ENCODE peak calls at places on chromosomes 7 and 10, in nine cellular contexts. One of them, this sample, is unnamed.
A peak's percentile ranks its signal among the peaks of the same experiment; 100 is the strongest.

GRCh38 chr7:7272294-7272693 is 90.0 kb downstream of the C1GALT1 start:
- DNase-seq in stimulated activated naive B cell treated with anti-CD40 and anti-IgM and Interleukin-4, amounts not matched to agents 10 μg/mL and 1 μg/mL and 100 μg/mL, for 72 hours: no peak
- DNase-seq in choroid plexus epithelial cell: peak; percentile 29
- DNase-seq in cardiac muscle cell: peak; percentile 15
- DNase-seq in dermis microvascular lymphatic vessel endothelial cell: no peak
- DNase-seq in NCI-H460: no peak
- DNase-seq in HS-5: peak; percentile 49
- DNase-seq in heart right ventricle: no peak
- DNase-seq in uterus: no peak
- DNase-seq in this sample: no peak

GRCh38 chr7:7424151-7424873 is 111.4 kb downstream of the COL28A1 start:
- DNase-seq in NCI-H460: peak; percentile 78
- DNase-seq in cardiac muscle cell: peak; percentile 75
- DNase-seq in uterus: peak; percentile 45
- DNase-seq in HS-5: peak; percentile 79
- DNase-seq in stimulated activated naive B cell treated with anti-CD40 and anti-IgM and Interleukin-4, amounts not matched to agents 10 μg/mL and 1 μg/mL and 100 μg/mL, for 72 hours: peak; percentile 53
- DNase-seq in heart right ventricle: peak; percentile 69
- DNase-seq in dermis microvascular lymphatic vessel endothelial cell: peak; percentile 68
- DNase-seq in choroid plexus epithelial cell: peak; percentile 82
- DNase-seq in this sample: peak; percentile 66

GRCh38 chr10:58932126-58932525 is 244.3 kb upstream of the PHYHIPL start:
- DNase-seq in HS-5: no peak
- DNase-seq in dermis microvascular lymphatic vessel endothelial cell: no peak
- DNase-seq in uterus: no peak
- DNase-seq in choroid plexus epithelial cell: peak; percentile 26
- DNase-seq in heart right ventricle: no peak
- DNase-seq in stimulated activated naive B cell treated with anti-CD40 and anti-IgM and Interleukin-4, amounts not matched to agents 10 μg/mL and 1 μg/mL and 100 μg/mL, for 72 hours: no peak
- DNase-seq in cardiac muscle cell: peak; percentile 57
- DNase-seq in NCI-H460: no peak
- DNase-seq in this sample: no peak

GRCh38 chr7:107007892-107008287 is 36.6 kb upstream of the PRKAR2B start:
- DNase-seq in HS-5: no peak
- DNase-seq in heart right ventricle: no peak
- DNase-seq in choroid plexus epithelial cell: no peak
- DNase-seq in NCI-H460: no peak
- DNase-seq in cardiac muscle cell: no peak
- DNase-seq in stimulated activated naive B cell treated with anti-CD40 and anti-IgM and Interleukin-4, amounts not matched to agents 10 μg/mL and 1 μg/mL and 100 μg/mL, for 72 hours: no peak
- DNase-seq in uterus: no peak
- DNase-seq in dermis microvascular lymphatic vessel endothelial cell: no peak
- DNase-seq in this sample: no peak

GRCh38 chr10:28587270-28587969 is 54.5 kb downstream of the WAC start:
- DNase-seq in dermis microvascular lymphatic vessel endothelial cell: no peak
- DNase-seq in heart right ventricle: no peak
- DNase-seq in HS-5: no peak
- DNase-seq in uterus: no peak
- DNase-seq in cardiac muscle cell: peak; percentile 61
- DNase-seq in stimulated activated naive B cell treated with anti-CD40 and anti-IgM and Interleukin-4, amounts not matched to agents 10 μg/mL and 1 μg/mL and 100 μg/mL, for 72 hours: no peak
- DNase-seq in choroid plexus epithelial cell: peak; percentile 86
- DNase-seq in NCI-H460: no peak
- DNase-seq in this sample: no peak

GRCh38 chr7:100563809-100564400 is 9.8 kb downstream of the SAP25 start:
- DNase-seq in choroid plexus epithelial cell: peak; percentile 82
- DNase-seq in uterus: peak; percentile 84
- DNase-seq in dermis microvascular lymphatic vessel endothelial cell: peak; percentile 68
- DNase-seq in NCI-H460: peak; percentile 51
- DNase-seq in heart right ventricle: peak; percentile 82
- DNase-seq in stimulated activated naive B cell treated with anti-CD40 and anti-IgM and Interleukin-4, amounts not matched to agents 10 μg/mL and 1 μg/mL and 100 μg/mL, for 72 hours: peak; percentile 53
- DNase-seq in HS-5: no peak
- DNase-seq in cardiac muscle cell: peak; percentile 78
- DNase-seq in this sample: no peak

GRCh38 chr7:77655836-77656455 is 40.3 kb upstream of the RSBN1L start:
- DNase-seq in dermis microvascular lymphatic vessel endothelial cell: peak; percentile 43
- DNase-seq in heart right ventricle: no peak
- DNase-seq in cardiac muscle cell: no peak
- DNase-seq in HS-5: no peak
- DNase-seq in choroid plexus epithelial cell: peak; percentile 26
- DNase-seq in stimulated activated naive B cell treated with anti-CD40 and anti-IgM and Interleukin-4, amounts not matched to agents 10 μg/mL and 1 μg/mL and 100 μg/mL, for 72 hours: no peak
- DNase-seq in uterus: no peak
- DNase-seq in NCI-H460: no peak
- DNase-seq in this sample: no peak

GRCh38 chr7:138875794-138876193 is 77.8 kb upstream of the ATP6V0A4 start:
- DNase-seq in HS-5: peak; percentile 59
- DNase-seq in uterus: no peak
- DNase-seq in heart right ventricle: no peak
- DNase-seq in cardiac muscle cell: peak; percentile 57
- DNase-seq in NCI-H460: peak; percentile 82
- DNase-seq in choroid plexus epithelial cell: peak; percentile 70
- DNase-seq in dermis microvascular lymphatic vessel endothelial cell: no peak
- DNase-seq in stimulated activated naive B cell treated with anti-CD40 and anti-IgM and Interleukin-4, amounts not matched to agents 10 μg/mL and 1 μg/mL and 100 μg/mL, for 72 hours: no peak
- DNase-seq in this sample: no peak

GRCh38 chr7:148854975-148855374 is 29.1 kb downstream of the EZH2 start:
- DNase-seq in choroid plexus epithelial cell: no peak
- DNase-seq in heart right ventricle: no peak
- DNase-seq in stimulated activated naive B cell treated with anti-CD40 and anti-IgM and Interleukin-4, amounts not matched to agents 10 μg/mL and 1 μg/mL and 100 μg/mL, for 72 hours: no peak
- DNase-seq in HS-5: no peak
- DNase-seq in cardiac muscle cell: no peak
- DNase-seq in dermis microvascular lymphatic vessel endothelial cell: no peak
- DNase-seq in uterus: no peak
- DNase-seq in NCI-H460: no peak
- DNase-seq in this sample: no peak

GRCh38 chr10:87093461-87094372 is 926 bp downstream of the GLUD1 start:
- DNase-seq in NCI-H460: no peak
- DNase-seq in dermis microvascular lymphatic vessel endothelial cell: peak; percentile 46
- DNase-seq in choroid plexus epithelial cell: peak; percentile 57
- DNase-seq in HS-5: no peak
- DNase-seq in cardiac muscle cell: peak; percentile 40
- DNase-seq in stimulated activated naive B cell treated with anti-CD40 and anti-IgM and Interleukin-4, amounts not matched to agents 10 μg/mL and 1 μg/mL and 100 μg/mL, for 72 hours: peak; percentile 61
- DNase-seq in heart right ventricle: peak; percentile 64
- DNase-seq in uterus: peak; percentile 68
- DNase-seq in this sample: no peak

GRCh38 chr7:25316366-25316765 is 88.1 kb upstream of the NPVF start:
- DNase-seq in uterus: no peak
- DNase-seq in HS-5: no peak
- DNase-seq in dermis microvascular lymphatic vessel endothelial cell: no peak
- DNase-seq in choroid plexus epithelial cell: no peak
- DNase-seq in cardiac muscle cell: no peak
- DNase-seq in heart right ventricle: no peak
- DNase-seq in NCI-H460: no peak
- DNase-seq in stimulated activated naive B cell treated with anti-CD40 and anti-IgM and Interleukin-4, amounts not matched to agents 10 μg/mL and 1 μg/mL and 100 μg/mL, for 72 hours: no peak
- DNase-seq in this sample: no peak

GRCh38 chr7:100745184-100745583 is 11.8 kb downstream of the ZAN start:
- DNase-seq in HS-5: no peak
- DNase-seq in dermis microvascular lymphatic vessel endothelial cell: peak; percentile 35
- DNase-seq in stimulated activated naive B cell treated with anti-CD40 and anti-IgM and Interleukin-4, amounts not matched to agents 10 μg/mL and 1 μg/mL and 100 μg/mL, for 72 hours: peak; percentile 46
- DNase-seq in uterus: peak; percentile 67
- DNase-seq in NCI-H460: peak; percentile 64
- DNase-seq in cardiac muscle cell: peak; percentile 93
- DNase-seq in heart right ventricle: peak; percentile 21
- DNase-seq in choroid plexus epithelial cell: peak; percentile 64
- DNase-seq in this sample: peak; percentile 46

GRCh38 chr10:77907900-77908717 is 18.4 kb downstream of the DLG5 start:
- DNase-seq in HS-5: no peak
- DNase-seq in uterus: no peak
- DNase-seq in stimulated activated naive B cell treated with anti-CD40 and anti-IgM and Interleukin-4, amounts not matched to agents 10 μg/mL and 1 μg/mL and 100 μg/mL, for 72 hours: no peak
- DNase-seq in heart right ventricle: no peak
- DNase-seq in choroid plexus epithelial cell: no peak
- DNase-seq in NCI-H460: no peak
- DNase-seq in cardiac muscle cell: no peak
- DNase-seq in dermis microvascular lymphatic vessel endothelial cell: no peak
- DNase-seq in this sample: no peak

GRCh38 chr7:111532625-111533024 is 29.7 kb downstream of the IMMP2L start:
- DNase-seq in heart right ventricle: peak; percentile 56
- DNase-seq in NCI-H460: no peak
- DNase-seq in HS-5: no peak
- DNase-seq in dermis microvascular lymphatic vessel endothelial cell: no peak
- DNase-seq in choroid plexus epithelial cell: peak; percentile 80
- DNase-seq in uterus: no peak
- DNase-seq in stimulated activated naive B cell treated with anti-CD40 and anti-IgM and Interleukin-4, amounts not matched to agents 10 μg/mL and 1 μg/mL and 100 μg/mL, for 72 hours: no peak
- DNase-seq in cardiac muscle cell: peak; percentile 67
- DNase-seq in this sample: no peak

GRCh38 chr7:106122713-106123112 is 10.6 kb upstream of the SYPL1 start:
- DNase-seq in NCI-H460: no peak
- DNase-seq in HS-5: no peak
- DNase-seq in dermis microvascular lymphatic vessel endothelial cell: no peak
- DNase-seq in cardiac muscle cell: no peak
- DNase-seq in stimulated activated naive B cell treated with anti-CD40 and anti-IgM and Interleukin-4, amounts not matched to agents 10 μg/mL and 1 μg/mL and 100 μg/mL, for 72 hours: no peak
- DNase-seq in uterus: no peak
- DNase-seq in heart right ventricle: no peak
- DNase-seq in choroid plexus epithelial cell: no peak
- DNase-seq in this sample: no peak

GRCh38 chr10:71790749-71791440 is 17.6 kb upstream of the VSIR start:
- DNase-seq in HS-5: no peak
- DNase-seq in cardiac muscle cell: no peak
- DNase-seq in uterus: no peak
- DNase-seq in NCI-H460: no peak
- DNase-seq in dermis microvascular lymphatic vessel endothelial cell: no peak
- DNase-seq in stimulated activated naive B cell treated with anti-CD40 and anti-IgM and Interleukin-4, amounts not matched to agents 10 μg/mL and 1 μg/mL and 100 μg/mL, for 72 hours: peak; percentile 60
- DNase-seq in choroid plexus epithelial cell: no peak
- DNase-seq in heart right ventricle: no peak
- DNase-seq in this sample: no peak

GRCh38 chr7:74455933-74456332 is 2.2 kb downstream of the GTF2IRD1 start:
- DNase-seq in HS-5: no peak
- DNase-seq in choroid plexus epithelial cell: peak; percentile 18
- DNase-seq in dermis microvascular lymphatic vessel endothelial cell: no peak
- DNase-seq in stimulated activated naive B cell treated with anti-CD40 and anti-IgM and Interleukin-4, amounts not matched to agents 10 μg/mL and 1 μg/mL and 100 μg/mL, for 72 hours: no peak
- DNase-seq in NCI-H460: no peak
- DNase-seq in cardiac muscle cell: peak; percentile 58
- DNase-seq in uterus: no peak
- DNase-seq in heart right ventricle: no peak
- DNase-seq in this sample: no peak

GRCh38 chr10:87734987-87735827 is 75.5 kb downstream of the PAPSS2 start:
- DNase-seq in NCI-H460: peak; percentile 44
- DNase-seq in stimulated activated naive B cell treated with anti-CD40 and anti-IgM and Interleukin-4, amounts not matched to agents 10 μg/mL and 1 μg/mL and 100 μg/mL, for 72 hours: peak; percentile 1
- DNase-seq in HS-5: peak; percentile 22
- DNase-seq in choroid plexus epithelial cell: peak; percentile 81
- DNase-seq in uterus: peak; percentile 19
- DNase-seq in cardiac muscle cell: peak; percentile 69
- DNase-seq in dermis microvascular lymphatic vessel endothelial cell: peak; percentile 56
- DNase-seq in heart right ventricle: peak; percentile 35
- DNase-seq in this sample: peak; percentile 29

GRCh38 chr10:13816195-13816926 is 229.6 kb downstream of the PRPF18 start:
- DNase-seq in NCI-H460: no peak
- DNase-seq in stimulated activated naive B cell treated with anti-CD40 and anti-IgM and Interleukin-4, amounts not matched to agents 10 μg/mL and 1 μg/mL and 100 μg/mL, for 72 hours: no peak
- DNase-seq in HS-5: no peak
- DNase-seq in heart right ventricle: peak; percentile 82
- DNase-seq in dermis microvascular lymphatic vessel endothelial cell: peak; percentile 60
- DNase-seq in cardiac muscle cell: peak; percentile 74
- DNase-seq in choroid plexus epithelial cell: peak; percentile 93
- DNase-seq in uterus: peak; percentile 25
- DNase-seq in this sample: no peak

GRCh38 chr7:104011829-104012228 is 22.4 kb upstream of the RELN start:
- DNase-seq in stimulated activated naive B cell treated with anti-CD40 and anti-IgM and Interleukin-4, amounts not matched to agents 10 μg/mL and 1 μg/mL and 100 μg/mL, for 72 hours: no peak
- DNase-seq in NCI-H460: no peak
- DNase-seq in heart right ventricle: no peak
- DNase-seq in cardiac muscle cell: no peak
- DNase-seq in uterus: no peak
- DNase-seq in dermis microvascular lymphatic vessel endothelial cell: no peak
- DNase-seq in HS-5: no peak
- DNase-seq in choroid plexus epithelial cell: no peak
- DNase-seq in this sample: no peak

This sample was measured in HCT116.